ENCODE peak calls at places on chromosome 1, in nine cellular contexts. S, D, F, W, P, C, J, A and G are unnamed samples.

GRCh38 chr1:180248731-180249681 is 18.9 kb downstream of the LHX4 start:
- DNase-seq in S (no peak), D (no peak), F (no peak), W (no peak), P (no peak), C (no peak), J (no peak), A (no peak), G (no peak)

GRCh38 chr1:199978408-199978940 is 49.0 kb upstream of the NR5A2 start:
- DNase-seq in S (no peak), D (peak; percentile 33), F (no peak), W (no peak), P (no peak), C (no peak), J (no peak), A (no peak), G (no peak)

GRCh38 chr1:231872461-231872910 is 245.9 kb downstream of the DISC1 start:
- DNase-seq in S (no peak), D (no peak), F (no peak), W (no peak), P (peak; percentile 41), C (no peak), J (no peak), A (no peak), G (no peak)

GRCh38 chr1:173527151-173527826 is 50.2 kb downstream of the PRDX6 start:
- DNase-seq in S (peak; percentile 28), D (no peak), F (peak; percentile 69), W (no peak), P (no peak), C (no peak), J (no peak), A (peak; percentile 66), G (no peak)

GRCh38 chr1:230986976-230987375 is 8.1 kb downstream of the ARV1 start:
- DNase-seq in S (no peak), D (no peak), F (no peak), W (no peak), P (peak; percentile 91), C (no peak), J (no peak), A (no peak), G (no peak)

GRCh38 chr1:76390451-76390850 is 315.9 kb downstream of the ST6GALNAC3 start:
- DNase-seq in S (peak; percentile 41), D (peak; percentile 33), F (no peak), W (no peak), P (no peak), C (no peak), J (no peak), A (no peak), G (no peak)

GRCh38 chr1:39539252-39539790 is 37.3 kb downstream of the PABPC4 start:
- DNase-seq in S (peak; percentile 72), D (peak; percentile 69), F (peak; percentile 28), W (no peak), P (peak; percentile 62), C (peak; percentile 70), J (peak; percentile 40), A (peak; percentile 74), G (peak; percentile 81)

GRCh38 chr1:209876091-209876800 is 48.5 kb downstream of the UTP25 start:
- DNase-seq in S (no peak), D (no peak), F (no peak), W (no peak), P (no peak), C (no peak), J (no peak), A (no peak), G (no peak)

GRCh38 chr1:6472391-6472790 is 6.4 kb upstream of the TNFRSF25 start:
- DNase-seq in S (no peak), D (no peak), F (no peak), W (no peak), P (no peak), C (no peak), J (no peak), A (no peak), G (no peak)

GRCh38 chr1:68495532-68495931 is 1.4 kb downstream of the DEPDC1 start:
- DNase-seq in S (no peak), D (no peak), F (no peak), W (no peak), P (no peak), C (no peak), J (no peak), A (no peak), G (no peak)

GRCh38 chr1:181894439-181894859 is 167.1 kb downstream of the ZNF648 start:
- DNase-seq in S (no peak), D (no peak), F (no peak), W (no peak), P (no peak), C (no peak), J (no peak), A (no peak), G (no peak)

GRCh38 chr1:212971312-212971711 is 21.0 kb downstream of the VASH2 start:
- DNase-seq in S (no peak), D (no peak), F (no peak), W (no peak), P (no peak), C (peak; percentile 10), J (no peak), A (no peak), G (peak; percentile 28)

GRCh38 chr1:226690460-226690982 is 48.6 kb downstream of the ITPKB start:
- DNase-seq in S (no peak), D (no peak), F (no peak), W (no peak), P (no peak), C (no peak), J (peak; percentile 44), A (no peak), G (no peak)

GRCh38 chr1:75992312-75992711 is 60.1 kb upstream of the ASB17 start:
- DNase-seq in S (no peak), D (no peak), F (no peak), W (no peak), P (no peak), C (no peak), J (no peak), A (no peak), G (no peak)

GRCh38 chr1:92315766-92316413 is 17.0 kb downstream of the RPAP2 start:
- DNase-seq in S (no peak), D (no peak), F (no peak), W (no peak), P (no peak), C (no peak), J (peak; percentile 31), A (no peak), G (no peak)

GRCh38 chr1:210489491-210489890 is 160.8 kb downstream of the HHAT start:
- DNase-seq in S (no peak), D (no peak), F (no peak), W (no peak), P (no peak), C (no peak), J (no peak), A (no peak), G (no peak)

GRCh38 chr1:158999301-159000069 is 10.2 kb upstream of the IFI16 start:
- DNase-seq in S (peak; percentile 78), D (peak; percentile 69), F (peak; percentile 87), W (no peak), P (peak; percentile 76), C (no peak), J (no peak), A (peak; percentile 90), G (peak; percentile 89)